ENCODE peak calls at places on chromosomes 4 and X, in five cellular contexts. Q is coronary artery, U is right lobe of liver, N is endothelial cell, V is AG09319. H is an unnamed sample.

GRCh38 chr4:157590679-157591078 is 370.2 kb downstream of the GRIA2 start:
- DNase-seq in Q (no peak), U (no peak), N (no peak), V (no peak), H (no peak)

GRCh38 chrX:135396109-135396508 is 25.6 kb upstream of the SMIM10L2A start:
- DNase-seq in Q (no peak), U (no peak), N (peak), V (no peak), H (no peak)

GRCh38 chrX:40736170-40736505 is 796 bp upstream of the MED14 start:
- DNase-seq in Q (no peak), U (no peak), N (no peak), V (no peak), H (no peak)

GRCh38 chr4:120995611-120996010 is 73.1 kb upstream of the PRDM5 start:
- DNase-seq in Q (no peak), U (no peak), N (no peak), V (no peak), H (no peak)

GRCh38 chrX:121581885-121582284 is 534.5 kb downstream of the GLUD2 start:
- DNase-seq in Q (no peak), U (no peak), N (no peak), V (no peak), H (no peak)

GRCh38 chrX:102840871-102841705 is 96.0 kb upstream of the RAB40AL start:
- DNase-seq in Q (no peak), U (no peak), N (no peak), V (no peak), H (no peak)

GRCh38 chrX:22399793-22400192 is 127.1 kb downstream of the CBLL2 start:
- DNase-seq in Q (no peak), U (no peak), N (no peak), V (no peak), H (no peak)

GRCh38 chr4:23166919-23167318 is 474.2 kb downstream of the GBA3 start:
- DNase-seq in Q (no peak), U (no peak), N (no peak), V (no peak), H (no peak)

GRCh38 chr4:147340111-147340510 is 140.8 kb upstream of the EDNRA start:
- DNase-seq in Q (no peak), U (no peak), N (no peak), V (peak), H (no peak)

GRCh38 chr4:88527787-88528186 is 4.2 kb upstream of the PYURF start:
- DNase-seq in Q (no peak), U (no peak), N (no peak), V (no peak), H (no peak)

GRCh38 chr4:52172166-52172565 is 121.1 kb downstream of the SPATA18 start:
- DNase-seq in Q (no peak), U (no peak), N (peak), V (no peak), H (no peak)

GRCh38 chr4:117477925-117478324 is 392.5 kb upstream of the TRAM1L1 start:
- DNase-seq in Q (no peak), U (no peak), N (no peak), V (no peak), H (no peak)

GRCh38 chr4:156633846-156634245 is 337.8 kb downstream of the PDGFC start:
- DNase-seq in Q (no peak), U (no peak), N (no peak), V (no peak), H (no peak)

GRCh38 chrX:108117988-108118387 is 26.4 kb downstream of the ATG4A start:
- DNase-seq in Q (no peak), U (no peak), N (no peak), V (no peak), H (no peak)

GRCh38 chr4:6573986-6574746 is 823 bp upstream of the MAN2B2 start:
- DNase-seq in Q (no peak), U (no peak), N (no peak), V (no peak), H (no peak)

GRCh38 chrX:131763674-131764073 is 219.8 kb downstream of the OR13H1 start:
- DNase-seq in Q (peak), U (peak), N (no peak), V (peak), H (no peak)

GRCh38 chrX:131764224-131764623 is 220.3 kb downstream of the OR13H1 start:
- DNase-seq in Q (no peak), U (no peak), N (no peak), V (no peak), H (no peak)

DNA sequence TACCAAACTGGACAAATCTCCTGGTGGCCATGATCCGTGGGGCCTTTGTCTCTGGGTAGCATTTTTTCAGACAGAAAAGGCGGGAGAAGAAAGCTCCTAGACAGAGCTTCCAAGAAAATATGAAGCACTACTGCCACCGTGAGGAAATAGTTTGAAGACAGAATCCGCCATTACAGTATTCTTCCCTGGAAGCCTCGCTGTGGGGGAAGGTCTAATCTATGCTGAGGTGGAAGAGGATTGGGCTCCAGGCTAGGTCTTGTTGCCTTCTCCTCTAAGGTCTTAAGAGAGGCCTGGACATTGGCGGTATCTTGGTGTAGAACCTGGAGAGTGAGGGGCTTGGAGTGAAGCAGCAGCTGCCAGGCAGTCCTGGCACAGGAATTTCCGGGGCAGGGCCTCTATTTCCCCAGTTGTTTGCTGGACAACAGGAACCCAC is 218.9 kb downstream of the OR13H1 start:
- DNase-seq in Q (no peak), U (no peak), N (peak), V (no peak), H (no peak)
- TF ChIP-seq CTCF in Q (no peak), U (peak), N (no peak), V (peak), H (no peak)

DNA sequence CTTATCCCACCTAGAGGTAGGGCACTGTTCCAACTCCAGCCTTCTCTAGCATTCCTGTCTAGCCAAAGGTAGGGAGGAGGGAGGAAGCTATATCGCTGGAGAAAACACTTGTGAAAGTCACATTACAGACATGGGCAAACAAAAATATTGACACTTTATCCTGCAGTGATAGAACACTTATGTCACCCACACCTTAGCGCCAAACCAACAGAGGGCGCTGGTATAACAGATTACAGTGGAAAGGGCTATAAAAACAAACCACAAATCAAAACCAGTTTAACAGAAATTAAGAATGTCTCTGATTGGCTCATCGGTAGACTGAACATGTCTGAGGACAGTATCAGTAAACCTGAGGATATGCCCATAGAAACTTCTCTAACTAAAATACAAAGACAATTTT is 451.3 kb downstream of the TLL1 start:
- DNase-seq in Q (no peak), U (no peak), N (peak), V (no peak), H (no peak)
- TF ChIP-seq CTCF in Q (no peak), U (no peak), N (peak), V (no peak), H (peak)

GRCh38 chr4:155552180-155552579 is 114.5 kb upstream of the GUCY1A1 start:
- DNase-seq in Q (no peak), U (no peak), N (no peak), V (no peak), H (no peak)
- TF ChIP-seq CTCF in Q (no peak), U (no peak), N (no peak), V (no peak), H (no peak)

DNA sequence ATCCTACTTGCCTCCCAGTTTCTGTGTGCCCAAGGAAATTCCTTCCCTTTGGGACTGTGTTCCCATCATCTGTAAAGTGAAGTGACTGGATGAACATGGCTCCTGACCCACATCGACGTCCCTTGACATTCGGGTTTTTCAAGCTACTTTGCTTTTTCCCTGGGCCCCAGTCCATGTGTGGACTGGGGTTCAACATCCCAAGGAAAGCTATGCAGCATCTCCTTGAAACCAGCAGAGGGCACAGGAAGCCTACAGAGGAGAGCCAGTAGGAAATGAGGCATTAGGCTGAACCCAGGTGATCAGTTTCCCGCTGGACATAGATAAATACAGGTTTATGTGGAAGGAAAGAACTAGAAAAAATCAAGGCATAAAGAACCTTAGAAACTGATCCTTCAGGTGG is 145.1 kb upstream of the ARHGEF9 start:
- DNase-seq in Q (no peak), U (no peak), N (peak), V (no peak), H (no peak)
- TF ChIP-seq CTCF in Q (no peak), U (peak), N (peak), V (peak), H (peak)

DNA sequence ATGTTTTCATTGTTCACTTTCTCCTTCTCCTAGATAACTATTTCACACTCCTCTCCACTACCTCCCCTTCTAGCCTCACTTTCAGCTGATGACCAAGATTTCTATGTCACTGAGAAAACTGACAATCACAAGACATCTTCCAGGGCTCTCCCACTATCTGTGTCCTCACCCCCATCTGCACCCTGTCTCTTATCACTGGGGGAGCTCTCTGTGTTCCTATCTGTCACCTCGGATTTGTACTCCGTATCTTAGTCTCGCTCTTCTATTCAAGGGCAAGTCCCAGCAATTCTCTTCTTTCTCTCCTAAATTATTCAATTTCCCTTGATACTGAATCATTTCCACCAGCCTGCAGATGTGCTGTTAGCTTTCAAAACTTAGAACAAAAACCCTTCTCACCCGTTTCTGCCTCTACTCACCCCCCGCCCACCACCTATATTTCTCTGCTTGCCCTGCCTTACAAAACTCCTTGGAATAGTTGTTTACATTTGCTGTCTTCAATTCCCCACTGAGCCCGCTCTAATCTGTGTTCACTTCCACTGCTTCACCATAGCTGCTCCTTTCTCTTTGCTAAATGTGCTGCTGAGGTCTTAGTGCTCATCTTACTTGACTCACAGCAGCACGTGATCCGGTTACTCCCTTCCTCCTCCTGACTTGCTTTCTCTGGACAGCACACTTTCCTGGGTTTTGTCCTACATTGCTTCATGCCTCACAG is 293.2 kb downstream of the UNC5C start:
- DNase-seq in Q (no peak), U (no peak), N (no peak), V (no peak), H (no peak)
- TF ChIP-seq CTCF in Q (no peak), U (no peak), N (no peak), V (no peak), H (no peak)

DNA sequence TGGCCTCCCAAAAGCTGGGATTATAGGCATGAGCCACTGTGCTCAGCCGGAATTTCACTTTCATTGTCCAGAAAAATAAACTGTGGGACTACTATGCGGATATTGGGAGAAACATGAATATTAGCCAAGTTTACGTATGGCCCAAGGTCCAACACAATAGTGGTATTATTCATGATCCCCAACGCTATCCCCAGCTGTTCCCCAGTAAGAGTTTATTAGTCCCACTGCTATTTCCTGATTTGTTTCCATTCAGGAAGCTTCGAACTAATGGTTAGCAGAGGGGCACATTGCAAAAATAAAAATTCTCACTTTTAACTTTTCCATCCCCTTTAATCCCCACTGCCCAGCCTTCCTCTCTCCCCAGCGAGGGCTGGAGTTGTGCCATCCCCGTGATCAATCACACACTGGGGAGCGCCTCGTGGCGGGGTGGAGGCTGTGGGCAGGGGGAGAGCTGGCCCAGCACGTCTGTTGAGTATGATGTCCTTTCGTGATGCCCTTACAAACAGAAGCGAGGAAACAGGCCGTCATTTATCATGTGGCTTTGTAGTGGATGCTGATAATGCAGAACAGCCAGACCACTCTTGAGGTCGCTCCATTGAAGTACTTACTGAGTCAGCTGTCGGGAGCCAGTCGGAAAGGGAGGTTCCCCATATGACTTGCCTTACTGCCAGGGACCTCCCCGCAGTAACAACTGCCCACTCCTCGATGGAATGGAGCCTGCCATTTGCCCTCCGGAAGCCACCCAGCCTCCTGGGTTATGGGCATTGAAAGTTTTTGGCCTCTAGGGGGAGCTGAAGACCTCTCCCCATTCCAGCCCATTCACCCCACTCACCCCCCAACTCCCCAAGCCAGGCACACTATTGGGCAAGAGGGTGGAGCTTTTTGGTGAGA is 117.0 kb downstream of the KDR start:
- DNase-seq in Q (no peak), U (peak), N (no peak), V (no peak), H (no peak)
- TF ChIP-seq CTCF in Q (no peak), U (no peak), N (peak), V (peak), H (peak)

GRCh38 chr4:113762061-113762850 is 718 bp upstream of the CAMK2D start:
- DNase-seq in Q (peak), U (peak), N (peak), V (peak), H (peak)
- TF ChIP-seq CTCF in Q (no peak), U (no peak), N (no peak), V (no peak), H (no peak)

GRCh38 chr4:32462944-32463343 is 1742.8 kb downstream of the PCDH7 start:
- DNase-seq in Q (no peak), U (no peak), N (peak), V (no peak), H (no peak)
- TF ChIP-seq CTCF in Q (no peak), U (peak), N (peak), V (peak), H (peak)

DNA sequence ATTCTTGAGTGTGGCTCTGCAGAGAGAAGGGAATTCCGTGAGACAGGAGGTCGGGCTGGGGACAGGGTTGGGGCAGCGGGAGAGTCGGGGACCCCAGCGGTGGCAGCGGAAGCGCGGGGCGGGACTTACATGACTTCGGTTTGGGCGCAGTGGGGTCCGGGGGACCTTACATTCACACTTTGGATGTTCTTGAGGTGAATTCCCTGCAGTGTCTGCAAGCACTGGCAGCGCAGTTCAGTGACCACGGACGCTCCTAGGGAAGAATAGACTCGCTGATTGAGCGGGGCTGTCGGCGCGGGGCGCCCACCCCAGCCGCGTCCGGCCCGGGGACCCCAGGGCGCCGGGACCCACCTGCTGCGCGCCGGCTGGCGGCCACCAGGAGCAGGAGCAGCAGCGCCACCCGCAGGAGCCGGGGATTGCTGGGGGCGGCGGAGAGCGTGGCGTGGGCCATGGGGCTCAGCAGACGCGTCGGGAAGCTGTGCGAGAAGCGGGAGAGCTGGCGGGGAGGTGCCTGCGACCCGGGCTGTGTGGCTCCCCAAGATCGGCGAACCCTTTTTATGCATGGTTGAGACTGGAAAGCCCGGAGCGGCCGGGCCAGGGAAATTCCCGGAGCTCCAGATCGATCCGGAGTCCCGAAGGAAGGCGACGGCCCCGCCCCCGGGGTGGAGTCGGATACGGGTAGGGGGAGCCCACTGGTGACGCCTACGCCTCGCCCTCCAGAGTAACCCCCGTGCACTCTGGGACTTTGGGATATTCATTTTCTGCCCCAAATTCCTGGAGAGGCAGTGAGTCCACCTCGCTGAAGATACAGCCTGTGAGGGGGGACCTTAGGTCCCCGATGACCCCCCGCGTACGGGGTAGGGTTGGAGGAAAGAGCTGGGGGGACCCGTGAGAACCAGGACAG is at the start of gene CXCL3:
- DNase-seq in Q (peak), U (peak), N (peak), V (no peak), H (peak)
- TF ChIP-seq CTCF in Q (peak), U (peak), N (peak), V (no peak), H (peak)